ENCODE peak calls at places on chromosomes 13 and 19, in five cellular contexts. M, B, E, Y and F are unnamed samples.

GRCh38 chr19:56930647-56931592 is 90.4 kb upstream of the PEG3 start:
- DNase-seq in M (no peak), B (no peak), E (no peak), Y (no peak), F (no peak)

GRCh38 chr13:114049026-114049425 is 75.2 kb upstream of the C13orf46 start:
- DNase-seq in M (no peak), B (peak), E (no peak), Y (no peak), F (no peak)

GRCh38 chr13:66805657-66806056 is 424.5 kb downstream of the PCDH9 start:
- DNase-seq in M (no peak), B (no peak), E (no peak), Y (peak), F (no peak)

GRCh38 chr13:75514080-75515040 is 23.3 kb downstream of the COMMD6 start:
- DNase-seq in M (no peak), B (no peak), E (no peak), Y (peak), F (no peak)

GRCh38 chr13:48210178-48210577 is 22.8 kb upstream of the ITM2B start:
- DNase-seq in M (no peak), B (no peak), E (no peak), Y (peak), F (no peak)

GRCh38 chr13:60492187-60492586 is 95.2 kb downstream of the TDRD3 start:
- DNase-seq in M (no peak), B (no peak), E (no peak), Y (no peak), F (no peak)

GRCh38 chr19:33175886-33176669 is 18.1 kb upstream of the LRP3 start:
- DNase-seq in M (peak), B (peak), E (no peak), Y (peak), F (no peak)

GRCh38 chr19:18464646-18465045 is 26.7 kb upstream of the ISYNA1 start:
- DNase-seq in M (peak), B (no peak), E (no peak), Y (peak), F (no peak)

GRCh38 chr13:102693781-102694180 is 1.1 kb downstream of the METTL21C start:
- DNase-seq in M (no peak), B (no peak), E (no peak), Y (peak), F (no peak)

GRCh38 chr19:29495971-29496441 is 29.8 kb upstream of the VSTM2B start:
- DNase-seq in M (peak), B (no peak), E (no peak), Y (no peak), F (no peak)

GRCh38 chr19:22784051-22784450 is at the start of gene ZNF99:
- DNase-seq in M (peak), B (no peak), E (no peak), Y (no peak), F (no peak)

GRCh38 chr19:11247391-11247790 is 8.0 kb downstream of the ANGPTL8 start:
- DNase-seq in M (no peak), B (no peak), E (no peak), Y (peak), F (no peak)

GRCh38 chr13:107258599-107259187 is 690.8 kb upstream of the ARGLU1 start:
- DNase-seq in M (no peak), B (no peak), E (no peak), Y (peak), F (no peak)

GRCh38 chr13:93233997-93234416 is 7.4 kb downstream of the GPC6 start:
- DNase-seq in M (no peak), B (peak), E (no peak), Y (no peak), F (no peak)

GRCh38 chr13:32299893-32300292 is 15.3 kb downstream of the ZAR1L start:
- DNase-seq in M (no peak), B (no peak), E (no peak), Y (no peak), F (no peak)

GRCh38 chr19:55384576-55385235 is 614 bp upstream of the TMEM238 start:
- DNase-seq in M (no peak), B (peak), E (no peak), Y (no peak), F (no peak)

GRCh38 chr13:44649118-44649455 is 73.0 kb upstream of the TSC22D1 start:
- DNase-seq in M (no peak), B (no peak), E (no peak), Y (no peak), F (no peak)

GRCh38 chr19:49677901-49678674 is 1.0 kb downstream of the PRMT1 start:
- DNase-seq in M (peak), B (peak), E (no peak), Y (peak), F (peak)

GRCh38 chr19:48636859-48637448 is at the start of gene DBP:
- DNase-seq in M (peak), B (no peak), E (no peak), Y (no peak), F (no peak)

GRCh38 chr19:33703821-33704220 is 82.1 kb downstream of the CHST8 start:
- DNase-seq in M (no peak), B (no peak), E (no peak), Y (no peak), F (no peak)

GRCh38 chr19:51359294-51359693 is 6.9 kb downstream of the ETFB start:
- DNase-seq in M (no peak), B (no peak), E (no peak), Y (peak), F (no peak)

GRCh38 chr19:6065685-6066365 is 44.5 kb downstream of the RFX2 start:
- DNase-seq in M (no peak), B (no peak), E (no peak), Y (peak), F (no peak)

GRCh38 chr19:16228637-16229321 is 31.1 kb downstream of the AP1M1 start:
- DNase-seq in M (no peak), B (no peak), E (no peak), Y (no peak), F (no peak)

GRCh38 chr13:100552755-100553154 is 35.8 kb downstream of the GGACT start:
- DNase-seq in M (no peak), B (no peak), E (no peak), Y (no peak), F (no peak)

GRCh38 chr13:97855570-97855970 is 97.9 kb upstream of the IPO5 start:
- DNase-seq in M (peak), B (peak), E (peak), Y (peak), F (peak)

GRCh38 chr13:85995788-85996418 is 196.7 kb upstream of the SLITRK6 start:
- DNase-seq in M (no peak), B (no peak), E (no peak), Y (no peak), F (no peak)

GRCh38 chr13:42957881-42958280 is 34.2 kb downstream of the EPSTI1 start:
- DNase-seq in M (no peak), B (no peak), E (no peak), Y (no peak), F (no peak)

GRCh38 chr19:5631511-5632240 is 8.8 kb downstream of the SAFB start:
- DNase-seq in M (no peak), B (no peak), E (no peak), Y (peak), F (no peak)

GRCh38 chr13:21012841-21013681 is 48.3 kb downstream of the LATS2 start:
- DNase-seq in M (no peak), B (no peak), E (no peak), Y (no peak), F (no peak)

GRCh38 chr19:55777528-55777927 is 8.6 kb downstream of the RFPL4AL1 start:
- DNase-seq in M (no peak), B (peak), E (no peak), Y (no peak), F (no peak)

GRCh38 chr13:51682691-51683090 is 98.4 kb downstream of the WDFY2 start:
- DNase-seq in M (no peak), B (no peak), E (no peak), Y (peak), F (no peak)

GRCh38 chr19:54207908-54208783 is 7.5 kb downstream of the RPS9 start:
- DNase-seq in M (peak), B (no peak), E (no peak), Y (peak), F (no peak)

GRCh38 chr13:113354831-113355610 is 8.9 kb downstream of the GRTP1 start:
- DNase-seq in M (no peak), B (no peak), E (no peak), Y (no peak), F (no peak)

GRCh38 chr19:4187313-4188122 is 5.0 kb downstream of the ANKRD24 start:
- DNase-seq in M (no peak), B (no peak), E (no peak), Y (no peak), F (no peak)

GRCh38 chr19:10217085-10217484 is 14.0 kb downstream of the S1PR2 start:
- DNase-seq in M (no peak), B (no peak), E (no peak), Y (no peak), F (no peak)

GRCh38 chr19:10220695-10221094 is 10.4 kb downstream of the S1PR2 start:
- DNase-seq in M (no peak), B (no peak), E (no peak), Y (no peak), F (no peak)

GRCh38 chr19:10223488-10224213 is 7.5 kb downstream of the S1PR2 start:
- DNase-seq in M (no peak), B (no peak), E (no peak), Y (no peak), F (no peak)

GRCh38 chr19:10222201-10222890 is 8.8 kb downstream of the S1PR2 start:
- DNase-seq in M (no peak), B (peak), E (no peak), Y (no peak), F (no peak)

DNA sequence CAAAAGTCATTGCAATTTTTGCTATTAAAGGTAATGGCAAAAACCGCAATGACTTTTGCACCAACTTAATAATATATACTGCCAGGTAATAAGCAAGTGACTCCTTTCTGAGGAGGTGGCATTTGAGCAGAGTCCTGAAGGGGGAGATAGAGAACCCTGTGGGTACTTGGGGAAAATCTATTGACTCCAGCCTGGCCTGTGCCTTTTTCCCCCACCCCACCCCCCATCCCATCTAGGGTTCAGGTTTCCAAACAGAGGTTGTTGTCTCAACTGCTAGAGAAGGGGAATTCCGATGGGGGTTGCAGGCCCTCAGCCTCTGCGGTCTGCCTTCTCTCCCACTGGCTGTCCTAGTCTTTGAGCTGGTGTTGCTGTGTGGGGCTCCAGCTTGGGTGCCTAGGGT is 11.5 kb downstream of the S1PR2 start:
- DNase-seq in M (no peak), B (peak), E (no peak), Y (peak), F (no peak)
- TF ChIP-seq CTCF in M (no peak), B (peak), E (peak), Y (peak), F (peak)

GRCh38 chr19:37951816-37952210 is 44.8 kb downstream of the SIPA1L3 start:
- DNase-seq in M (no peak), B (no peak), E (no peak), Y (no peak), F (no peak)

GRCh38 chr19:37948362-37948761 is 41.4 kb downstream of the SIPA1L3 start:
- DNase-seq in M (no peak), B (no peak), E (no peak), Y (no peak), F (no peak)

GRCh38 chr19:37950471-37951175 is 43.6 kb downstream of the SIPA1L3 start:
- DNase-seq in M (no peak), B (no peak), E (no peak), Y (no peak), F (no peak)

GRCh38 chr19:37946132-37946531 is 39.1 kb downstream of the SIPA1L3 start:
- DNase-seq in M (no peak), B (no peak), E (no peak), Y (no peak), F (no peak)

DNA sequence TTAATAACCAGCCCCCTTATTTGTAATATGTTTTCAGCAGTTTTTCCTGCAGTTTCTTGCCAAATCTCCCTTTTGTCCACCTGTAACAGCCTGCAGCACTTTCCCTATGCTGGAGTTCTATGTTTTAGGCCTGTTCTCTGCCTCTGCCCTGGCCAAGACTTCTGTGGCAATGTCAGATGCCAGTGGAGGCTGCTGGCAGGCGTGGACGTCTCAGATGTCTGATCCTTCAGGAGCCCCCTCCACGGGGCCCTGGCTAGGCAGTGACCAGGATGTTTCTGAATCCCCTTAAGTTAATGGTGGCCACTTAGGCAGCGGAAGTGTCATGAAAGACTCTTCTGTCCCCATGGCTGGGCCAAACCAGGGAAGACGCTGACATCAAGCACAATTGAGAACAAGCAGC is 40.8 kb downstream of the SIPA1L3 start:
- DNase-seq in M (no peak), B (no peak), E (no peak), Y (no peak), F (no peak)
- TF ChIP-seq CTCF in M (no peak), B (no peak), E (no peak), Y (no peak), F (no peak)

DNA sequence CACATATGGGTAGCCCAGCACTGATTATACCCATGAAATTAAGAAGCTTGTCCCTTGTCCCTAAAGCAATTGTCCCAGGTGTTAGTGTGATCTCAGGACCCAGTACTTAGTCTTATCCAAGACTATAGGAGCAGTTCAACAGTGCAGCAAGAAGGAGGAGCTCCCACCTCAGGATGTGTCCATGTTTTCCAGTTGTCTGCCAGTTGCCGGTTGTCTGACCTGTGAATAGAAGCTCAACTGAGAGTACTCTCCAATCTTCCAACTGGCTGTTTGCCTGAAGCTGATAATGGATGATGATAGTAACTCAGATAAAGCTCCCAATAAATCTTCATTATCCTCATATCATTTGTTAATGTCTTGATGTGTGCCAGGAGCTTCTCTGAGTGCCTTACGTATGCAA is 107.2 kb upstream of the HTR2A start:
- DNase-seq in M (no peak), B (no peak), E (no peak), Y (peak), F (no peak)
- TF ChIP-seq CTCF in M (no peak), B (no peak), E (no peak), Y (peak), F (no peak)

GRCh38 chr19:44750713-44751112 is 2.2 kb downstream of the BCL3 start:
- DNase-seq in M (no peak), B (peak), E (no peak), Y (no peak), F (no peak)
- TF ChIP-seq CTCF in M (no peak), B (no peak), E (no peak), Y (no peak), F (no peak)

DNA sequence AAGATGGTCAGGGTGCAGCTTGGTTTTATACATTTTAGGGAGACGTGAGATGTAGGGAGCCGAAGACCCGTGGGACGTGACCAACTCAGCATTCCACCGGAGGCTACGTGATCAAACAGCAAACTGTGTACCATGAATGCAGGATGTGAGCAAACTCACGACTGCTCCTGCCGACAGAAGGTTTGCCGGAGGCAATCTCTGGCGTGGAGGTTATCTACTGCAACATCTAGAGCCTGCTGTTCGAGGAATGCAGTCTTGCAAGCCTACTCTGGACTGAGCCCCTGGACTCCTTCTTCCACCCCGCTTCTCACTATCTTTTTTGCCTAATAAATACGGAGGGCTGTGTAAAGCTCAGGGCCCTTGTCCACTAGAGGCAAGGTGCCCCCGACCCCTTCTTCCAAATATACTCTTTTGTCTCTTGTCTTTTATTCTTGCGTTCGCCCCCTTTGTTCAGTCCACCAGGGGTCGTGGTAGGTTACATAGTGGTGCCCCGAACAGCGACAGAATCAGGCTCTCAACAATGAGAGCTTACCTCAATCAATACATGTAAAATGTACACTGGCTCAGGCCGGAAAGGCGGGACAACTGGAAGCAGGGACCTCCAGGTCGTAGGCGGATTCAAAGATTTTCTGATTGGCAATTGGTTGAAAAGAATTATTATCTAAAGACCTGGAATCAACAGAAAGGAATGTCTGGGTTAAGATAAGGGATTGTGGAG is 8.9 kb upstream of the OR1I1 start:
- DNase-seq in M (no peak), B (no peak), E (no peak), Y (no peak), F (no peak)
- TF ChIP-seq CTCF in M (no peak), B (peak), E (no peak), Y (no peak), F (peak)

GRCh38 chr19:1177322-1178114 is 3.5 kb upstream of the SBNO2 start:
- DNase-seq in M (no peak), B (no peak), E (peak), Y (peak), F (no peak)
- TF ChIP-seq CTCF in M (no peak), B (no peak), E (peak), Y (peak), F (no peak)

GRCh38 chr19:38544569-38545315 is 73.0 kb downstream of the MAP4K1 start:
- DNase-seq in M (no peak), B (peak), E (no peak), Y (no peak), F (no peak)
- TF ChIP-seq CTCF in M (peak), B (peak), E (peak), Y (peak), F (peak)